ENCODE peak calls at places on chromosomes 7 and 10, in seven cellular contexts. J, H, Z, U, E, T and R are unnamed samples.
A peak's percentile ranks its signal among the peaks of the same experiment; 100 is the strongest.

GRCh38 chr7:55100172-55100961 is 81.5 kb downstream of the EGFR start:
- DNase-seq in J (peak; percentile 83), H (no peak), Z (peak; percentile 24), U (no peak), E (no peak), T (no peak), R (no peak)

GRCh38 chr10:12510566-12510965 is 161.2 kb downstream of the CAMK1D start:
- DNase-seq in J (no peak), H (no peak), Z (no peak), U (no peak), E (peak; percentile 1), T (no peak), R (no peak)

GRCh38 chr10:58851606-58852005 is 324.8 kb upstream of the PHYHIPL start:
- DNase-seq in J (no peak), H (no peak), Z (no peak), U (no peak), E (peak; percentile 37), T (no peak), R (no peak)

GRCh38 chr10:97781541-97782331 is 9.9 kb upstream of the SFRP5 start:
- DNase-seq in J (no peak), H (no peak), Z (no peak), U (no peak), E (no peak), T (no peak), R (no peak)

GRCh38 chr7:129843365-129843898 is 109.3 kb downstream of the UBE2H start:
- DNase-seq in J (no peak), H (peak; percentile 62), Z (no peak), U (no peak), E (no peak), T (no peak), R (no peak)

GRCh38 chr10:63681965-63682704 is 160.9 kb downstream of the REEP3 start:
- DNase-seq in J (no peak), H (no peak), Z (peak; percentile 100), U (no peak), E (peak; percentile 58), T (no peak), R (peak; percentile 88)

GRCh38 chr10:113424304-113424721 is 128.5 kb upstream of the HABP2 start:
- DNase-seq in J (peak; percentile 22), H (no peak), Z (no peak), U (no peak), E (no peak), T (no peak), R (no peak)

GRCh38 chr7:28263622-28264266 is 83.1 kb upstream of the JAZF1 start:
- DNase-seq in J (no peak), H (no peak), Z (no peak), U (no peak), E (no peak), T (no peak), R (no peak)

GRCh38 chr10:32403091-32403490 is 42.8 kb upstream of the CCDC7 start:
- DNase-seq in J (no peak), H (no peak), Z (no peak), U (no peak), E (no peak), T (no peak), R (no peak)

GRCh38 chr7:47253650-47254080 is 328.2 kb downstream of the TNS3 start:
- DNase-seq in J (peak; percentile 78), H (no peak), Z (peak; percentile 39), U (no peak), E (peak; percentile 41), T (peak; percentile 41), R (peak; percentile 68)

GRCh38 chr10:50275650-50276235 is 24.4 kb upstream of the ASAH2 start:
- DNase-seq in J (no peak), H (peak; percentile 45), Z (peak; percentile 16), U (peak; percentile 49), E (peak; percentile 86), T (peak; percentile 57), R (peak; percentile 28)

GRCh38 chr7:11786186-11786585 is 45.8 kb downstream of the THSD7A start:
- DNase-seq in J (no peak), H (no peak), Z (peak; percentile 0), U (no peak), E (peak; percentile 94), T (peak; percentile 65), R (no peak)

DNA sequence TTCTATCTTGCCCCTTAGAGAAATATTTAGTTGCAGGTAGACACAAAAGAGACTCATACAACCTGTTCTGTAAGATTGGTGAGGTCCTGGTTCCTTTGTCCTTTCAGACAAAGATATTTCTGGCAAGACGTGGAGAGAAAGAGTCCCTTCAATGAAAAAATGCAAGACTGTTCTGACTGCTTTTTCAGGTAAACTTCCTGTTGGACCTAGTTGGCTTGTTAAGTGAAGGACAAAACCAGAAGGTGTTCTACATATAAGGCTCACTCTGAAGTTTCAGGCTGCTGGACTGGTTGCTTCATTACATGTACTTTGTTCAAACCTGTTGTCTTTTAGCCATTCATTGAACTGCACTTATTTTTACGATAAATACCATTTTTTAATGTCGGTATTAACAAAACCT is 119.0 kb upstream of the PTPRZ1 start:
- DNase-seq in J (no peak), H (no peak), Z (no peak), U (no peak), E (no peak), T (no peak), R (no peak)
- TF ChIP-seq CTCF in J (no peak), H (no peak), Z (no peak), U (no peak), E (no peak), T (no peak), R (no peak)

GRCh38 chr10:18472977-18473376 is 178.4 kb downstream of the NSUN6 start:
- DNase-seq in J (no peak), H (peak; percentile 21), Z (no peak), U (peak; percentile 7), E (peak; percentile 15), T (no peak), R (no peak)
- TF ChIP-seq CTCF in J (no peak), H (no peak), Z (no peak), U (peak; percentile 66), E (peak; percentile 50), T (no peak), R (peak; percentile 13)

DNA sequence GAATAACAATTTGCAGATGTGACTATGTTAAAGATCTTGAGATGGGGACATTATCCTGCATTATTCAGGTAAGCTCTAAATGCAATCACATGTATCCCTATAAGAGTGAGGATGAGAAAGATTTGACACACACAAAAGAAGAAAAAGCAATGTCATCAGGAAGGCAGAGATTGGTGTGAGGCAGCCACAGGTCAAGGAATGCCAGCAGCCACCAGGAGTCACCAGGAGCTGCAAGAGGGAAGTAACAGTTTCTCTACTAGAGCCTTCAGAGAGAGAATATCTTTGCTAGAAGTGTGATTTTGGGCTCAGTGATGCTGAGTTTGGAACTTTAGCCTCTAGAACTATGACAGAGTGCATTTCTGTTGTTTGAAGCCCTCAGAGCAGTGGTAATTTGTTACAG is 700.3 kb upstream of the SEMA3D start:
- DNase-seq in J (no peak), H (no peak), Z (no peak), U (no peak), E (no peak), T (no peak), R (no peak)
- TF ChIP-seq CTCF in J (no peak), H (no peak), Z (no peak), U (no peak), E (no peak), T (no peak), R (no peak)

GRCh38 chr10:74153676-74154075 is 2.7 kb downstream of the ADK start:
- DNase-seq in J (no peak), H (no peak), Z (no peak), U (no peak), E (no peak), T (no peak), R (no peak)

GRCh38 chr10:74153123-74153522 is 2.1 kb downstream of the ADK start:
- DNase-seq in J (no peak), H (no peak), Z (peak; percentile 69), U (no peak), E (peak; percentile 71), T (peak; percentile 24), R (peak; percentile 63)

GRCh38 chr10:74150151-74151056 is at the start of gene AP3M1:
- DNase-seq in J (peak; percentile 85), H (peak; percentile 87), Z (no peak), U (peak; percentile 94), E (no peak), T (peak; percentile 80), R (no peak)

GRCh38 chr10:74151879-74152722 is 1.1 kb downstream of the ADK start:
- DNase-seq in J (no peak), H (no peak), Z (no peak), U (no peak), E (peak; percentile 62), T (no peak), R (no peak)

GRCh38 chr10:74151057-74151878 is at the start of gene ADK:
- DNase-seq in J (peak; percentile 99), H (peak; percentile 100), Z (peak; percentile 98), U (peak; percentile 98), E (peak; percentile 100), T (peak; percentile 100), R (peak; percentile 97)
- TF ChIP-seq CTCF in J (peak; percentile 62), H (no peak), Z (no peak), U (peak; percentile 61), E (peak; percentile 76), T (no peak), R (peak; percentile 73)

DNA sequence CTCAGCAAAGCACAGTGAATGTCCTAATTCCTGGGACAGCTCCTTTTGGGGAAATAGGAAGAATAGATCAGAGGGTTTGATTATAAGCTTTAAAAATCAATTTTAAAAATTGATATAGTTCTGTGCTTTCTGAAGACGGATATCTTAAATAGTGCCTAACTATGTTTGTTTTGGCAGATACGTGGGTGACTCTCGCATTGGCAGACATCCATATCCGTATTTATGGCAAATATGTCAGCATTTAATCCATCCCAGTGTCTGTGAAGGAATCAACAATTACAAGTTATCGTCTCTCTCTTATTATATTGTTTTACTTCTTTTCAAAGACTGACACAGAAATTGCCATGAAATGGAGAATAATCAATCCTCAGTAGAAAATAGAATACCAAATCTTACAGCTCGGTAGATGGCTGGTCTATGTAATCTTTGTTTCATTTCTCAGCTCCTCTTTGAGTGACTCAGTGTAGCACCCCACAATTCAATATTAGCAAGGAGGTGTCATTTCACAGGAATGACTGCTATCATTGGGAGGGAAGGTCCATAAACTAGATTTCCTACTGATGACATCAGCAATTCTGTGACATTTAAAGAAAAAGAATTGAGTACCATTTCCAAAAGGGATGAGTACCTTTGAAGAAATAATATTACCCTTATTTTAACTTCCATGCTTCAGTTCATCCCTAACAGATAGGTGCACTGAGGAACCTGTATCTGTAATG is 186.4 kb upstream of the NFE2L3 start:
- DNase-seq in J (no peak), H (no peak), Z (no peak), U (no peak), E (peak; percentile 64), T (no peak), R (no peak)
- TF ChIP-seq CTCF in J (no peak), H (no peak), Z (no peak), U (no peak), E (no peak), T (no peak), R (no peak)

DNA sequence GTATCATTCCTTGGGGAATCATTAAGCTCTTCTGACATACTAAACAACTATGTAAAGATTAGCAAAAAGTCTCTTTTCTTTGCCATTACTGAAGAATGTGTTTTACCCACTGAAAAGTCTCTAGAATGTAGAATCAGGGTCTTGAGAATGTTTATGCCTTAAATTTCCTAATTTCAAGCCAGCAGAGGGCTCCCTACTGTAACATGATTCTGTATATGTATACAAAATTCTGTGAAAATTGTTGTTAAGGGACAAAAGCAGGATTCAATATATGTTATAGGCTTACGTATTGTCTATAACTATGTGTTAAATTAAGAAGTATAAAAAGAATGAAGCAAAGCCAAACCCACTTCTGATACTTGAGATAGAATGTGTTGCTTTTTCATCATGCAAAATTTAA is 296.9 kb upstream of the DGKB start:
- DNase-seq in J (no peak), H (no peak), Z (peak; percentile 50), U (no peak), E (peak; percentile 44), T (no peak), R (peak; percentile 12)
- TF ChIP-seq CTCF in J (no peak), H (no peak), Z (peak; percentile 39), U (peak; percentile 70), E (peak; percentile 66), T (peak; percentile 41), R (peak; percentile 75)